ENCODE peak calls at places on chromosomes 4 and X, in six cellular contexts. F is IMR-90, C is neuronal stem cell, D is H9, E is trophoblast cell, J is H1. Z is an unnamed sample.

GRCh38 chr4:162830899-162831298 is 335.8 kb downstream of the NAF1 start:
- DNase-seq in F (no peak), C (no peak), D (no peak), E (no peak), J (no peak), Z (no peak)

GRCh38 chrX:52213276-52213675 is 28.6 kb downstream of the MAGED4 start:
- DNase-seq in F (no peak), C (no peak), D (no peak), E (no peak), J (no peak), Z (no peak)

GRCh38 chr4:52545099-52546069 is 113.7 kb downstream of the USP46 start:
- DNase-seq in F (peak; percentile 65), C (peak; percentile 65), D (peak; percentile 74), E (peak; percentile 46), J (peak; percentile 92), Z (peak; percentile 74)

GRCh38 chr4:88204882-88205281 is 46.4 kb upstream of the ABCG2 start:
- DNase-seq in F (no peak), C (no peak), D (no peak), E (no peak), J (peak; percentile 8), Z (no peak)

GRCh38 chr4:146269228-146269653 is 54.9 kb downstream of the REELD1 start:
- DNase-seq in F (no peak), C (no peak), D (no peak), E (no peak), J (no peak), Z (no peak)

GRCh38 chr4:10296730-10297129 is 160.5 kb downstream of the ZNF518B start:
- DNase-seq in F (no peak), C (peak; percentile 68), D (no peak), E (peak; percentile 69), J (no peak), Z (no peak)

GRCh38 chr4:118918388-118918787 is 29.7 kb downstream of the SYNPO2 start:
- DNase-seq in F (peak; percentile 94), C (no peak), D (no peak), E (no peak), J (no peak), Z (peak; percentile 69)

GRCh38 chr4:99490286-99490685 is 20.5 kb upstream of the C4orf17 start:
- DNase-seq in F (no peak), C (no peak), D (no peak), E (no peak), J (no peak), Z (no peak)

GRCh38 chr4:138311771-138312535 is 69.8 kb upstream of the SLC7A11 start:
- DNase-seq in F (peak; percentile 28), C (no peak), D (no peak), E (no peak), J (no peak), Z (no peak)

GRCh38 chr4:24588216-24588954 is 4.0 kb upstream of the DHX15 start:
- DNase-seq in F (no peak), C (no peak), D (no peak), E (no peak), J (no peak), Z (no peak)

GRCh38 chrX:69503228-69503834 is 795 bp upstream of the NALF2 start:
- DNase-seq in F (no peak), C (no peak), D (no peak), E (no peak), J (no peak), Z (no peak)

GRCh38 chr4:6011271-6011671 is 7.0 kb downstream of the C4orf50 start:
- DNase-seq in F (no peak), C (no peak), D (no peak), E (no peak), J (no peak), Z (no peak)

GRCh38 chrX:68980906-68981616 is 152.2 kb downstream of the EFNB1 start:
- DNase-seq in F (no peak), C (no peak), D (peak; percentile 11), E (no peak), J (no peak), Z (no peak)

GRCh38 chr4:96145671-96146070 is 305.8 kb downstream of the PDHA2 start:
- DNase-seq in F (no peak), C (no peak), D (no peak), E (no peak), J (no peak), Z (peak; percentile 45)

GRCh38 chr4:85970535-85970934 is 389.3 kb downstream of the MAPK10 start:
- DNase-seq in F (no peak), C (no peak), D (no peak), E (no peak), J (no peak), Z (no peak)

GRCh38 chr4:170097681-170098080 is 7.9 kb upstream of the AADAT start:
- DNase-seq in F (no peak), C (no peak), D (no peak), E (no peak), J (no peak), Z (no peak)

GRCh38 chrX:102712967-102713677 is 874 bp downstream of the GPRASP2 start:
- DNase-seq in F (peak; percentile 41), C (peak; percentile 15), D (peak; percentile 36), E (no peak), J (peak; percentile 54), Z (peak; percentile 66)

GRCh38 chrX:101973066-101973465 is 41.2 kb upstream of the ZMAT1 start:
- DNase-seq in F (no peak), C (no peak), D (no peak), E (no peak), J (no peak), Z (no peak)

GRCh38 chr4:53592128-53592527 is 842 bp upstream of the LNX1 start:
- DNase-seq in F (peak; percentile 13), C (no peak), D (peak; percentile 35), E (peak; percentile 98), J (no peak), Z (peak; percentile 84)

GRCh38 chr4:2796261-2797187 is 3.6 kb downstream of the SH3BP2 start:
- DNase-seq in F (peak; percentile 52), C (no peak), D (no peak), E (peak; percentile 63), J (no peak), Z (peak; percentile 47)

GRCh38 chr4:126935784-126936183 is 697.0 kb upstream of the INTU start:
- DNase-seq in F (no peak), C (no peak), D (no peak), E (no peak), J (no peak), Z (no peak)

GRCh38 chr4:101981756-101982155 is 191.2 kb downstream of the BANK1 start:
- DNase-seq in F (no peak), C (no peak), D (no peak), E (peak; percentile 91), J (no peak), Z (no peak)

GRCh38 chrX:8242431-8242830 is 71.4 kb upstream of the VCX2 start:
- DNase-seq in F (no peak), C (no peak), D (no peak), E (no peak), J (no peak), Z (no peak)

GRCh38 chr4:22595684-22596083 is 79.8 kb upstream of the ADGRA3 start:
- DNase-seq in F (no peak), C (no peak), D (no peak), E (no peak), J (no peak), Z (no peak)

GRCh38 chr4:22597471-22597870 is 81.6 kb upstream of the ADGRA3 start:
- DNase-seq in F (no peak), C (no peak), D (no peak), E (no peak), J (no peak), Z (no peak)

GRCh38 chr4:22593933-22594332 is 78.1 kb upstream of the ADGRA3 start:
- DNase-seq in F (no peak), C (no peak), D (no peak), E (no peak), J (no peak), Z (no peak)

GRCh38 chr4:22596384-22596783 is 80.5 kb upstream of the ADGRA3 start:
- DNase-seq in F (no peak), C (no peak), D (no peak), E (no peak), J (no peak), Z (no peak)
- H3K14ac ChIP-seq in F (no peak overlapping the region), C (no peak overlapping the region), D (no peak overlapping the region), E (no peak overlapping the region), J (no peak overlapping the region), Z (no peak overlapping the region)

GRCh38 chrX:70973221-70973620 is 42.3 kb upstream of the SLC7A3 start:
- DNase-seq in F (peak; percentile 5), C (no peak), D (no peak), E (no peak), J (no peak), Z (no peak)

GRCh38 chrX:70970482-70970999 is 39.6 kb upstream of the SLC7A3 start:
- DNase-seq in F (peak; percentile 16), C (no peak), D (no peak), E (no peak), J (no peak), Z (peak; percentile 32)

GRCh38 chrX:70969635-70970481 is 39.0 kb upstream of the SLC7A3 start:
- DNase-seq in F (no peak), C (no peak), D (peak; percentile 57), E (no peak), J (peak; percentile 42), Z (no peak)
- H3K27ac ChIP-seq in F (no peak overlapping the region), C (no peak overlapping the region), D (peak overlapping the region; percentile 79), E (no peak overlapping the region), J (peak overlapping the region; percentile 50), Z (no peak overlapping the region)

GRCh38 chrX:153689654-153690465 is 2.1 kb downstream of the SLC6A8 start:
- DNase-seq in F (peak; percentile 23), C (no peak), D (peak; percentile 59), E (no peak), J (no peak), Z (no peak)
- H3K14ac ChIP-seq in F (no peak overlapping the region), C (peak overlapping the region; percentile 38), D (no peak overlapping the region), E (no peak overlapping the region), J (no peak overlapping the region), Z (no peak overlapping the region)

GRCh38 chrX:104172788-104173187 is 6.5 kb downstream of the FAM199X start:
- DNase-seq in F (no peak), C (no peak), D (no peak), E (peak; percentile 9), J (no peak), Z (no peak)

GRCh38 chrX:104172121-104172520 is 5.9 kb downstream of the FAM199X start:
- DNase-seq in F (no peak), C (no peak), D (no peak), E (peak; percentile 22), J (no peak), Z (no peak)

GRCh38 chrX:104165894-104166734 is at the start of gene FAM199X:
- DNase-seq in F (peak; percentile 82), C (peak; percentile 79), D (peak; percentile 92), E (peak; percentile 85), J (peak; percentile 86), Z (peak; percentile 86)

GRCh38 chrX:104168127-104168526 is 1.9 kb downstream of the FAM199X start:
- DNase-seq in F (no peak), C (no peak), D (no peak), E (no peak), J (no peak), Z (no peak)

DNA sequence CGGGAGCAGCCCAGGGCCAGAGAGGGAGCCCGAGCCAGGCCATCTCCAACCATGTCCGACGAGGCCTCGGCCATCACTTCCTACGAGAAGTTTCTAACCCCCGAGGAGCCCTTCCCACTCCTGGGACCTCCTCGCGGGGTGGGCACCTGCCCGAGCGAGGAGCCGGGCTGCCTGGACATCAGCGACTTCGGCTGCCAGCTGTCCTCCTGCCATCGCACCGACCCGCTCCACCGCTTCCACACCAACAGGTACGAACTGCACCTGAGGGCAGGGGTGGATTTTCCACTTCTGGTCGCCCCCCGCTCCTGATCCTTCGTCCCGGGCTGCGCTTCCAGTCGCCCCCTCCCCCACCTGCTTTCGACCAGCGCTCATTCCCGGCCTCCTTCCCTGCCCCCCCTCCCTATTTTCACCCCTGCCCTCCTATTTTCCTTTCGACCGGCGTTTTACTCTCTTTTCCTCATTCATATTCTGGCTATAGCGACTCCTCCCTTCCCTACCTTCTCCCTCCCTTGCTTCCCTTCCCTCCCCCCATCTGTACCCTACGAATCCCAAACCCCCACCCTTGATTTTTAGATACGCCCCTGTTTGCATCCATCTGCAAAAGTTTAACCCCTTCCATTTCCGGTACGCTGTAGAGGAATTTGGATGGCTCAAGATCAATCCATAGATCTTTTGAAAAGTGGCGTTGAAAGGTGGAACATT is 633 bp downstream of the FAM199X start:
- DNase-seq in F (no peak), C (no peak), D (no peak), E (no peak), J (no peak), Z (peak; percentile 5)
- H3K27ac ChIP-seq in F (peak overlapping the region; percentile 73), C (no peak overlapping the region), D (no peak overlapping the region), E (peak overlapping the region; percentile 71), J (no peak overlapping the region), Z (peak overlapping the region; percentile 32)